ENCODE peak calls at places on chromosomes 13 and 19, in seven cellular contexts. One of them, this sample, is unnamed.

GRCh38 chr13:80591978-80592377 is 251.1 kb upstream of the SPRY2 start:
- DNase-seq in CD8-positive, alpha-beta memory T cell: no peak
- DNase-seq in dorsolateral prefrontal cortex: no peak
- DNase-seq in fibroblast of the aortic adventitia: no peak
- DNase-seq in IMR-90: no peak
- DNase-seq in lower lobe of right lung: no peak
- DNase-seq in AG04449: no peak
- DNase-seq in this sample: no peak

GRCh38 chr19:19217110-19217509 is 5.4 kb downstream of the NCAN start:
- DNase-seq in fibroblast of the aortic adventitia: peak; percentile 30
- DNase-seq in IMR-90: peak; percentile 16
- DNase-seq in lower lobe of right lung: no peak
- DNase-seq in AG04449: no peak
- DNase-seq in CD8-positive, alpha-beta memory T cell: no peak
- DNase-seq in dorsolateral prefrontal cortex: no peak
- DNase-seq in this sample: no peak

GRCh38 chr19:7869910-7870511 is 4.2 kb downstream of the PRR36 start:
- DNase-seq in AG04449: no peak
- DNase-seq in CD8-positive, alpha-beta memory T cell: peak; percentile 73
- DNase-seq in dorsolateral prefrontal cortex: no peak
- DNase-seq in IMR-90: peak; percentile 8
- DNase-seq in lower lobe of right lung: peak; percentile 70
- DNase-seq in fibroblast of the aortic adventitia: peak; percentile 44
- DNase-seq in this sample: no peak

GRCh38 chr13:76917096-76917495 is 30.9 kb upstream of the KCTD12 start:
- DNase-seq in fibroblast of the aortic adventitia: peak; percentile 92
- DNase-seq in CD8-positive, alpha-beta memory T cell: no peak
- DNase-seq in lower lobe of right lung: no peak
- DNase-seq in IMR-90: peak; percentile 16
- DNase-seq in AG04449: no peak
- DNase-seq in dorsolateral prefrontal cortex: no peak
- DNase-seq in this sample: no peak

GRCh38 chr19:44718441-44719261 is 19.7 kb downstream of the CEACAM16 start:
- DNase-seq in lower lobe of right lung: peak; percentile 74
- DNase-seq in dorsolateral prefrontal cortex: no peak
- DNase-seq in AG04449: no peak
- DNase-seq in CD8-positive, alpha-beta memory T cell: no peak
- DNase-seq in fibroblast of the aortic adventitia: peak; percentile 89
- DNase-seq in IMR-90: peak; percentile 56
- DNase-seq in this sample: no peak

GRCh38 chr13:78709028-78709427 is 50.1 kb upstream of the OBI1 start:
- DNase-seq in dorsolateral prefrontal cortex: no peak
- DNase-seq in lower lobe of right lung: no peak
- DNase-seq in CD8-positive, alpha-beta memory T cell: no peak
- DNase-seq in AG04449: no peak
- DNase-seq in IMR-90: no peak
- DNase-seq in fibroblast of the aortic adventitia: peak; percentile 4
- DNase-seq in this sample: no peak

GRCh38 chr19:18737954-18738351 is 53.2 kb downstream of the COMP start:
- DNase-seq in CD8-positive, alpha-beta memory T cell: no peak
- DNase-seq in dorsolateral prefrontal cortex: no peak
- DNase-seq in IMR-90: no peak
- DNase-seq in lower lobe of right lung: no peak
- DNase-seq in fibroblast of the aortic adventitia: no peak
- DNase-seq in AG04449: no peak
- DNase-seq in this sample: peak; percentile 32

GRCh38 chr13:83895994-83896580 is 13.8 kb upstream of the SLITRK1 start:
- DNase-seq in CD8-positive, alpha-beta memory T cell: no peak
- DNase-seq in lower lobe of right lung: no peak
- DNase-seq in dorsolateral prefrontal cortex: no peak
- DNase-seq in IMR-90: peak; percentile 6
- DNase-seq in AG04449: no peak
- DNase-seq in fibroblast of the aortic adventitia: no peak
- DNase-seq in this sample: peak; percentile 10

GRCh38 chr19:50406156-50406820 is 12.4 kb upstream of the SPIB start:
- DNase-seq in AG04449: no peak
- DNase-seq in lower lobe of right lung: no peak
- DNase-seq in fibroblast of the aortic adventitia: no peak
- DNase-seq in IMR-90: no peak
- DNase-seq in CD8-positive, alpha-beta memory T cell: no peak
- DNase-seq in dorsolateral prefrontal cortex: no peak
- DNase-seq in this sample: no peak

GRCh38 chr13:98570929-98571372 is 6.0 kb downstream of the STK24 start:
- DNase-seq in lower lobe of right lung: no peak
- DNase-seq in fibroblast of the aortic adventitia: no peak
- DNase-seq in IMR-90: no peak
- DNase-seq in dorsolateral prefrontal cortex: no peak
- DNase-seq in AG04449: no peak
- DNase-seq in CD8-positive, alpha-beta memory T cell: peak; percentile 56
- DNase-seq in this sample: peak; percentile 79

GRCh38 chr19:20413705-20414104 is 151.9 kb downstream of the ZNF737 start:
- DNase-seq in IMR-90: no peak
- DNase-seq in fibroblast of the aortic adventitia: no peak
- DNase-seq in dorsolateral prefrontal cortex: no peak
- DNase-seq in AG04449: no peak
- DNase-seq in CD8-positive, alpha-beta memory T cell: no peak
- DNase-seq in lower lobe of right lung: no peak
- DNase-seq in this sample: no peak

GRCh38 chr13:43293561-43293960 is 270.2 kb downstream of the DNAJC15 start:
- DNase-seq in IMR-90: no peak
- DNase-seq in CD8-positive, alpha-beta memory T cell: no peak
- DNase-seq in AG04449: no peak
- DNase-seq in dorsolateral prefrontal cortex: no peak
- DNase-seq in fibroblast of the aortic adventitia: no peak
- DNase-seq in lower lobe of right lung: no peak
- DNase-seq in this sample: no peak

GRCh38 chr19:3450796-3451411 is 29.4 kb downstream of the SMIM24 start:
- DNase-seq in fibroblast of the aortic adventitia: peak; percentile 100
- DNase-seq in AG04449: peak; percentile 98
- DNase-seq in lower lobe of right lung: peak; percentile 70
- DNase-seq in IMR-90: peak; percentile 100
- DNase-seq in dorsolateral prefrontal cortex: peak; percentile 69
- DNase-seq in CD8-positive, alpha-beta memory T cell: no peak
- DNase-seq in this sample: peak; percentile 99

GRCh38 chr13:99217461-99218101 is 16.9 kb downstream of the UBAC2 start:
- DNase-seq in dorsolateral prefrontal cortex: no peak
- DNase-seq in lower lobe of right lung: no peak
- DNase-seq in CD8-positive, alpha-beta memory T cell: no peak
- DNase-seq in fibroblast of the aortic adventitia: no peak
- DNase-seq in IMR-90: no peak
- DNase-seq in AG04449: no peak
- DNase-seq in this sample: no peak

GRCh38 chr13:30862707-30863106 is 43.4 kb upstream of the MEDAG start:
- DNase-seq in dorsolateral prefrontal cortex: no peak
- DNase-seq in AG04449: no peak
- DNase-seq in IMR-90: no peak
- DNase-seq in fibroblast of the aortic adventitia: no peak
- DNase-seq in lower lobe of right lung: peak; percentile 56
- DNase-seq in CD8-positive, alpha-beta memory T cell: no peak
- DNase-seq in this sample: no peak

GRCh38 chr19:49142866-49143335 is 12.3 kb downstream of the HRC start:
- DNase-seq in fibroblast of the aortic adventitia: peak; percentile 87
- DNase-seq in dorsolateral prefrontal cortex: peak; percentile 95
- DNase-seq in AG04449: peak; percentile 56
- DNase-seq in CD8-positive, alpha-beta memory T cell: peak; percentile 60
- DNase-seq in lower lobe of right lung: peak; percentile 91
- DNase-seq in IMR-90: peak; percentile 89
- DNase-seq in this sample: peak; percentile 76

GRCh38 chr19:44002566-44003460 is at the start of gene ZNF230:
- DNase-seq in lower lobe of right lung: peak; percentile 92
- DNase-seq in fibroblast of the aortic adventitia: peak; percentile 95
- DNase-seq in IMR-90: peak; percentile 95
- DNase-seq in CD8-positive, alpha-beta memory T cell: peak; percentile 81
- DNase-seq in dorsolateral prefrontal cortex: peak; percentile 94
- DNase-seq in AG04449: peak; percentile 63
- DNase-seq in this sample: peak; percentile 88

GRCh38 chr19:21850636-21851255 is 14.8 kb upstream of the ZNF43 start:
- DNase-seq in dorsolateral prefrontal cortex: no peak
- DNase-seq in fibroblast of the aortic adventitia: no peak
- DNase-seq in IMR-90: no peak
- DNase-seq in CD8-positive, alpha-beta memory T cell: no peak
- DNase-seq in AG04449: no peak
- DNase-seq in lower lobe of right lung: no peak
- DNase-seq in this sample: no peak
- H3K4me3 ChIP-seq in dorsolateral prefrontal cortex: peak overlapping the region; percentile 94
- H3K4me3 ChIP-seq in fibroblast of the aortic adventitia: peak overlapping the region; percentile 48
- H3K4me3 ChIP-seq in IMR-90: peak overlapping the region; percentile 96
- H3K4me3 ChIP-seq in CD8-positive, alpha-beta memory T cell: no peak overlapping the region
- H3K4me3 ChIP-seq in AG04449: peak overlapping the region; percentile 89
- H3K4me3 ChIP-seq in lower lobe of right lung: peak overlapping the region; percentile 94
- H3K4me3 ChIP-seq in this sample: peak overlapping the region; percentile 86

GRCh38 chr19:15074371-15074770 is 7.6 kb upstream of the OR1I1 start:
- DNase-seq in CD8-positive, alpha-beta memory T cell: no peak
- DNase-seq in dorsolateral prefrontal cortex: no peak
- DNase-seq in lower lobe of right lung: no peak
- DNase-seq in AG04449: no peak
- DNase-seq in IMR-90: no peak
- DNase-seq in fibroblast of the aortic adventitia: no peak
- DNase-seq in this sample: no peak

GRCh38 chr19:15075801-15076200 is 6.2 kb upstream of the OR1I1 start:
- DNase-seq in IMR-90: no peak
- DNase-seq in dorsolateral prefrontal cortex: no peak
- DNase-seq in CD8-positive, alpha-beta memory T cell: no peak
- DNase-seq in lower lobe of right lung: no peak
- DNase-seq in AG04449: no peak
- DNase-seq in fibroblast of the aortic adventitia: no peak
- DNase-seq in this sample: no peak

GRCh38 chr19:15072930-15073647 is 8.9 kb upstream of the OR1I1 start:
- DNase-seq in AG04449: no peak
- DNase-seq in fibroblast of the aortic adventitia: no peak
- DNase-seq in dorsolateral prefrontal cortex: no peak
- DNase-seq in IMR-90: no peak
- DNase-seq in CD8-positive, alpha-beta memory T cell: no peak
- DNase-seq in lower lobe of right lung: no peak
- DNase-seq in this sample: peak; percentile 29
- H3K4me3 ChIP-seq in AG04449: no peak overlapping the region
- H3K4me3 ChIP-seq in fibroblast of the aortic adventitia: no peak overlapping the region
- H3K4me3 ChIP-seq in dorsolateral prefrontal cortex: no peak overlapping the region
- H3K4me3 ChIP-seq in IMR-90: no peak overlapping the region
- H3K4me3 ChIP-seq in CD8-positive, alpha-beta memory T cell: no peak overlapping the region
- H3K4me3 ChIP-seq in lower lobe of right lung: no peak overlapping the region
- H3K4me3 ChIP-seq in this sample: no peak overlapping the region

DNA sequence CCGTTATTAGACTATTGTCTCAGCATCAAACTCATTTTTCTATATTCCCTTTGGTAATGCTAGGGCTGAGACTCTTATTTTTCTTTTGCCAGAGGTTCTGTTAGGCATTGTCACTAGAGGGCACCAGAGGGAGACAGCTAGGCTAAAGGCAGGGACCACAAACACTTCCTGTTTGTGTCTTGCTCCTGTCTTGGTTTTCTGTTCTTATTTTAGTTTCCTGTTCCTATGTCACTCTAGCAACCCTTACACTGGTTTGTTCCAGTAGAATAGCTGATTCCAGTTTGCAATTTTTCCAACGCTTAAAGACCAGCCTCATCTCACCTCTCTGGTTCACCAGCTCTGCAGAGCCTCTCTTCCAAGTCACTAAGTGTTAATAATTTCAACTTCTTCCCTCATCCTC is 772.0 kb downstream of the DIAPH3 start:
- DNase-seq in lower lobe of right lung: no peak
- DNase-seq in dorsolateral prefrontal cortex: no peak
- DNase-seq in fibroblast of the aortic adventitia: peak; percentile 77
- DNase-seq in AG04449: no peak
- DNase-seq in CD8-positive, alpha-beta memory T cell: peak; percentile 68
- DNase-seq in IMR-90: peak; percentile 74
- DNase-seq in this sample: no peak
- H3K4me3 ChIP-seq in lower lobe of right lung: no peak overlapping the region
- H3K4me3 ChIP-seq in dorsolateral prefrontal cortex: no peak overlapping the region
- H3K4me3 ChIP-seq in fibroblast of the aortic adventitia: no peak overlapping the region
- H3K4me3 ChIP-seq in AG04449: no peak overlapping the region
- H3K4me3 ChIP-seq in CD8-positive, alpha-beta memory T cell: no peak overlapping the region
- H3K4me3 ChIP-seq in IMR-90: no peak overlapping the region
- H3K4me3 ChIP-seq in this sample: no peak overlapping the region

DNA sequence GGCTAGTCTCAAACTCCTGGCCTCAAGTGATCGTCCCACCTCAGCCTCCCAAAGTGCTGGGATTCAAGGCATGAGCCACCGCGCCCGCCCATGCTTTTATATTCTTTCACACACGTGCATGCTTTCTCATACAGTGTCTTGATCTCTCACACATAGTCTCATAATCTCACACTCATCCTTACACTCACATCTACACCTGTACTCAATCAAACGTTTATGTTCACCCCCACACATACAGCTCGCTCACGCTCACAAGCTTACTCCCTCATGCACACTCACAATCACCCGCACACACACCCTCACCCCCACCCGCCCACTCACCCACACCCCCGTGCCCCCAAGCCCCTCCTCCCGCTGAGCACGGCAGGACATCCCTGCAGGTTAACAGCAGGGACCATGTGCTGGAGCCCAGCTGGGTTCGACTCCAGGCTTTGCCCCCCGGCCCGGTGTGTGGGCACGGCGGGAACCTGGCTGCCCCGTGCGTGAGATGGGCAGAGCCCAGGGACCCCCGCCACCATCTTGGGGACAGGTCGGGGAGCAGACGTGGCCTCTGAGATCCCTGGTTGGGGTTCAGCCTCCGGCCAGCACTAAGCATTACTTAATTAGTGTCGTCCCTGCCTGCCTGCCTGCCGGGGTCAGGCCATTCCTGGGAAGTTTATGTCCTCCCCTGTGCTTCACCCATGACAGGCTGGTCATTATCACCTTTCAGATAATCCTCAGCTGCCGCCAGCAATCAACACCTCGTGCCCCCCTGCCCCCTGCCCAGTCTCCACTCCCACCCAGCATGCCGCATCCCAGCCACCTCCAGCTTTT is 11.4 kb downstream of the SBK2 start:
- DNase-seq in AG04449: no peak
- DNase-seq in IMR-90: no peak
- DNase-seq in lower lobe of right lung: no peak
- DNase-seq in dorsolateral prefrontal cortex: no peak
- DNase-seq in CD8-positive, alpha-beta memory T cell: no peak
- DNase-seq in fibroblast of the aortic adventitia: no peak
- DNase-seq in this sample: no peak
- H3K4me3 ChIP-seq in AG04449: no peak overlapping the region
- H3K4me3 ChIP-seq in IMR-90: no peak overlapping the region
- H3K4me3 ChIP-seq in lower lobe of right lung: no peak overlapping the region
- H3K4me3 ChIP-seq in dorsolateral prefrontal cortex: no peak overlapping the region
- H3K4me3 ChIP-seq in CD8-positive, alpha-beta memory T cell: no peak overlapping the region
- H3K4me3 ChIP-seq in fibroblast of the aortic adventitia: no peak overlapping the region
- H3K4me3 ChIP-seq in this sample: no peak overlapping the region

DNA sequence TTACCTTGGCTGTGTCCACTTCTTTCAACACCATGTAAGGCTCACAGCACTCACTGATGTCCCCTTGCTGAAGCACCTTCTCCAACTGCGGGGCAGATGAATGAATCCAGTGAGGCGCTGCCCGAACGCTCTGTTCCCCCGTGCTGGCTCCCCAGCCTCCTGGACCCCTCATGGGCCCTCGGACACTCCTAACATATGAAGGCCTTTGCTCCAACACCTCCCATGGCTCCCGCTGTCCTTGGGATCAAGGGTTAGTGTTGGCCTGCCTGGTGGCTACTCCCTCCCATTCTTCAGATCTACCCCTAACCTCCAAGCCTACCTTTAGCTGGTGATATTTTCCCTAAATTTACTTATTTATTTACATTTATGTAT is 4.4 kb downstream of the ANGPTL8 start:
- DNase-seq in IMR-90: no peak
- DNase-seq in AG04449: no peak
- DNase-seq in CD8-positive, alpha-beta memory T cell: no peak
- DNase-seq in fibroblast of the aortic adventitia: no peak
- DNase-seq in lower lobe of right lung: no peak
- DNase-seq in dorsolateral prefrontal cortex: no peak
- DNase-seq in this sample: no peak
- H3K4me3 ChIP-seq in IMR-90: no peak overlapping the region
- H3K4me3 ChIP-seq in AG04449: no peak overlapping the region
- H3K4me3 ChIP-seq in CD8-positive, alpha-beta memory T cell: no peak overlapping the region
- H3K4me3 ChIP-seq in fibroblast of the aortic adventitia: no peak overlapping the region
- H3K4me3 ChIP-seq in lower lobe of right lung: no peak overlapping the region
- H3K4me3 ChIP-seq in dorsolateral prefrontal cortex: no peak overlapping the region
- H3K4me3 ChIP-seq in this sample: no peak overlapping the region

GRCh38 chr13:95553614-95554385 is 1.3 kb downstream of the CLDN10 start:
- DNase-seq in fibroblast of the aortic adventitia: no peak
- DNase-seq in CD8-positive, alpha-beta memory T cell: no peak
- DNase-seq in dorsolateral prefrontal cortex: no peak
- DNase-seq in lower lobe of right lung: peak; percentile 48
- DNase-seq in AG04449: no peak
- DNase-seq in IMR-90: no peak
- DNase-seq in this sample: no peak
- H3K4me3 ChIP-seq in fibroblast of the aortic adventitia: no peak overlapping the region
- H3K4me3 ChIP-seq in CD8-positive, alpha-beta memory T cell: no peak overlapping the region
- H3K4me3 ChIP-seq in dorsolateral prefrontal cortex: peak overlapping the region; percentile 42
- H3K4me3 ChIP-seq in lower lobe of right lung: no peak overlapping the region
- H3K4me3 ChIP-seq in AG04449: no peak overlapping the region
- H3K4me3 ChIP-seq in IMR-90: no peak overlapping the region
- H3K4me3 ChIP-seq in this sample: peak overlapping the region; percentile 48

This sample was measured in kidney epithelial cell.